ENCODE peak calls at places on chromosomes 3 and 15, in eight cellular contexts. One of them, this sample, is unnamed.

GRCh38 chr3:60316121-60316783 is 935.0 kb downstream of the FHIT start:
- DNase-seq in IMR-90: peak
- DNase-seq in K562: no peak
- DNase-seq in ovary: no peak
- DNase-seq in lower leg skin: no peak
- DNase-seq in heart left ventricle: no peak
- DNase-seq in HepG2: no peak
- DNase-seq in transverse colon: no peak
- DNase-seq in this sample: no peak

GRCh38 chr3:42451546-42452230 is 41.3 kb upstream of the LYZL4 start:
- DNase-seq in IMR-90: no peak
- DNase-seq in K562: no peak
- DNase-seq in ovary: no peak
- DNase-seq in lower leg skin: no peak
- DNase-seq in heart left ventricle: peak
- DNase-seq in HepG2: no peak
- DNase-seq in transverse colon: no peak
- DNase-seq in this sample: peak

GRCh38 chr3:169041677-169042171 is 621.8 kb downstream of the MECOM start:
- DNase-seq in IMR-90: peak
- DNase-seq in K562: no peak
- DNase-seq in ovary: no peak
- DNase-seq in lower leg skin: no peak
- DNase-seq in heart left ventricle: no peak
- DNase-seq in HepG2: peak
- DNase-seq in transverse colon: no peak
- DNase-seq in this sample: no peak

GRCh38 chr3:191985691-191986090 is 524.7 kb downstream of the PYDC2 start:
- DNase-seq in IMR-90: no peak
- DNase-seq in K562: no peak
- DNase-seq in ovary: no peak
- DNase-seq in lower leg skin: no peak
- DNase-seq in heart left ventricle: no peak
- DNase-seq in HepG2: no peak
- DNase-seq in transverse colon: no peak
- DNase-seq in this sample: no peak

GRCh38 chr15:36053746-36054145 is 507.8 kb upstream of the DPH6 start:
- DNase-seq in IMR-90: peak
- DNase-seq in K562: no peak
- DNase-seq in ovary: no peak
- DNase-seq in lower leg skin: no peak
- DNase-seq in heart left ventricle: no peak
- DNase-seq in HepG2: no peak
- DNase-seq in transverse colon: no peak
- DNase-seq in this sample: no peak

GRCh38 chr15:57635300-57635944 is 43.7 kb downstream of the MYZAP start:
- DNase-seq in IMR-90: no peak
- DNase-seq in K562: no peak
- DNase-seq in ovary: no peak
- DNase-seq in lower leg skin: no peak
- DNase-seq in heart left ventricle: peak
- DNase-seq in HepG2: no peak
- DNase-seq in transverse colon: peak
- DNase-seq in this sample: no peak

GRCh38 chr15:72086920-72087648 is 30.9 kb downstream of the MYO9A start:
- DNase-seq in IMR-90: no peak
- DNase-seq in K562: no peak
- DNase-seq in ovary: no peak
- DNase-seq in lower leg skin: no peak
- DNase-seq in heart left ventricle: no peak
- DNase-seq in HepG2: no peak
- DNase-seq in transverse colon: no peak
- DNase-seq in this sample: peak

GRCh38 chr3:48689384-48689783 is 3.7 kb upstream of the NCKIPSD start:
- DNase-seq in IMR-90: no peak
- DNase-seq in K562: no peak
- DNase-seq in ovary: no peak
- DNase-seq in lower leg skin: no peak
- DNase-seq in heart left ventricle: no peak
- DNase-seq in HepG2: no peak
- DNase-seq in transverse colon: no peak
- DNase-seq in this sample: no peak

GRCh38 chr15:90818251-90819210 is 49.9 kb upstream of the FURIN start:
- DNase-seq in IMR-90: no peak
- DNase-seq in K562: peak
- DNase-seq in ovary: no peak
- DNase-seq in lower leg skin: no peak
- DNase-seq in heart left ventricle: no peak
- DNase-seq in HepG2: peak
- DNase-seq in transverse colon: no peak
- DNase-seq in this sample: no peak

GRCh38 chr15:55799287-55800212 is 56.6 kb upstream of the PRTG start:
- DNase-seq in IMR-90: peak
- DNase-seq in K562: peak
- DNase-seq in ovary: no peak
- DNase-seq in lower leg skin: no peak
- DNase-seq in heart left ventricle: no peak
- DNase-seq in HepG2: peak
- DNase-seq in transverse colon: peak
- DNase-seq in this sample: no peak

GRCh38 chr3:187669675-187670504 is at the start of gene SST:
- DNase-seq in IMR-90: peak
- DNase-seq in K562: no peak
- DNase-seq in ovary: peak
- DNase-seq in lower leg skin: no peak
- DNase-seq in heart left ventricle: peak
- DNase-seq in HepG2: peak
- DNase-seq in transverse colon: peak
- DNase-seq in this sample: peak

GRCh38 chr3:123993818-123994217 is 1.9 kb upstream of the ROPN1 start:
- DNase-seq in IMR-90: no peak
- DNase-seq in K562: no peak
- DNase-seq in ovary: no peak
- DNase-seq in lower leg skin: no peak
- DNase-seq in heart left ventricle: no peak
- DNase-seq in HepG2: no peak
- DNase-seq in transverse colon: no peak
- DNase-seq in this sample: no peak

GRCh38 chr3:157606392-157607197 is 103.4 kb upstream of the VEPH1 start:
- DNase-seq in IMR-90: peak
- DNase-seq in K562: peak
- DNase-seq in ovary: peak
- DNase-seq in lower leg skin: peak
- DNase-seq in heart left ventricle: peak
- DNase-seq in HepG2: peak
- DNase-seq in transverse colon: peak
- DNase-seq in this sample: peak

GRCh38 chr3:13004376-13004775 is 68.9 kb downstream of the IQSEC1 start:
- DNase-seq in IMR-90: no peak
- DNase-seq in K562: no peak
- DNase-seq in ovary: no peak
- DNase-seq in lower leg skin: no peak
- DNase-seq in heart left ventricle: no peak
- DNase-seq in HepG2: no peak
- DNase-seq in transverse colon: peak
- DNase-seq in this sample: no peak

GRCh38 chr3:189270248-189270832 is 98.6 kb downstream of the TPRG1 start:
- DNase-seq in IMR-90: peak
- DNase-seq in K562: no peak
- DNase-seq in ovary: no peak
- DNase-seq in lower leg skin: no peak
- DNase-seq in heart left ventricle: peak
- DNase-seq in HepG2: peak
- DNase-seq in transverse colon: peak
- DNase-seq in this sample: no peak

GRCh38 chr15:71195242-71195641 is 80.0 kb downstream of the THSD4 start:
- DNase-seq in IMR-90: no peak
- DNase-seq in K562: peak
- DNase-seq in ovary: no peak
- DNase-seq in lower leg skin: no peak
- DNase-seq in heart left ventricle: no peak
- DNase-seq in HepG2: no peak
- DNase-seq in transverse colon: no peak
- DNase-seq in this sample: no peak

GRCh38 chr3:134009345-134010000 is 20.3 kb downstream of the SLCO2A1 start:
- DNase-seq in IMR-90: peak
- DNase-seq in K562: no peak
- DNase-seq in ovary: no peak
- DNase-seq in lower leg skin: no peak
- DNase-seq in heart left ventricle: no peak
- DNase-seq in HepG2: no peak
- DNase-seq in transverse colon: no peak
- DNase-seq in this sample: no peak

GRCh38 chr3:77835916-77836315 is 796.0 kb downstream of the ROBO2 start:
- DNase-seq in IMR-90: peak
- DNase-seq in K562: no peak
- DNase-seq in ovary: no peak
- DNase-seq in lower leg skin: no peak
- DNase-seq in heart left ventricle: no peak
- DNase-seq in HepG2: no peak
- DNase-seq in transverse colon: no peak
- DNase-seq in this sample: no peak

GRCh38 chr3:100880845-100881244 is 112.4 kb downstream of the ABI3BP start:
- DNase-seq in IMR-90: peak
- DNase-seq in K562: no peak
- DNase-seq in ovary: no peak
- DNase-seq in lower leg skin: no peak
- DNase-seq in heart left ventricle: no peak
- DNase-seq in HepG2: no peak
- DNase-seq in transverse colon: no peak
- DNase-seq in this sample: no peak

GRCh38 chr3:153070153-153070868 is 91.7 kb upstream of the RAP2B start:
- DNase-seq in IMR-90: peak
- DNase-seq in K562: peak
- DNase-seq in ovary: no peak
- DNase-seq in lower leg skin: no peak
- DNase-seq in heart left ventricle: no peak
- DNase-seq in HepG2: no peak
- DNase-seq in transverse colon: no peak
- DNase-seq in this sample: no peak

GRCh38 chr3:52046186-52046913 is 10.0 kb downstream of the DUSP7 start:
- DNase-seq in IMR-90: peak
- DNase-seq in K562: no peak
- DNase-seq in ovary: no peak
- DNase-seq in lower leg skin: no peak
- DNase-seq in heart left ventricle: no peak
- DNase-seq in HepG2: no peak
- DNase-seq in transverse colon: no peak
- DNase-seq in this sample: no peak

GRCh38 chr3:8736436-8736835 is 2.8 kb downstream of the CAV3 start:
- DNase-seq in IMR-90: no peak
- DNase-seq in K562: no peak
- DNase-seq in ovary: no peak
- DNase-seq in lower leg skin: peak
- DNase-seq in heart left ventricle: no peak
- DNase-seq in HepG2: no peak
- DNase-seq in transverse colon: no peak
- DNase-seq in this sample: no peak

GRCh38 chr3:100047455-100048141 is 66.7 kb downstream of the FILIP1L start:
- DNase-seq in IMR-90: peak
- DNase-seq in K562: no peak
- DNase-seq in ovary: no peak
- DNase-seq in lower leg skin: no peak
- DNase-seq in heart left ventricle: no peak
- DNase-seq in HepG2: peak
- DNase-seq in transverse colon: peak
- DNase-seq in this sample: no peak

DNA sequence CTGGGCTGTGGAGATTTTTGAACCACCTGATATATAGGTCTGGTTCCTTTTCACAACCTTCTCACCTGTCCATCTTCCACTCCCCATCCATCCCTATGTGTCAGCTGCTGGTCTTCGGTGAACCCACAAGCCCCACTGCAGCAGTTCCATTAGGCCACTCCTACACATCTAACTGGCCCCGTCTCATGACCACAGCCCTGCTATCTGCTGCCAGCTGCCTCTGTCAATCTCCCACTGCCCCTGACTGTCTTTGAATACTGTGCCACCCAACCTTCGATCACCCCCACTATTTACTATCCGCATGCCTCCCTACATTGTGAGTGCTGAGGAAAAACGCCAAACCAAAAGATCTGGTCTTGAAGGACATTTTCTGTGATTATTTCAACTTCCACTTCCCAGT is 795.4 kb downstream of the IGSF11 start:
- DNase-seq in IMR-90: no peak
- DNase-seq in K562: no peak
- DNase-seq in ovary: no peak
- DNase-seq in lower leg skin: no peak
- DNase-seq in heart left ventricle: no peak
- DNase-seq in HepG2: no peak
- DNase-seq in transverse colon: no peak
- DNase-seq in this sample: no peak
- H3K4me3 ChIP-seq in IMR-90: no peak
- H3K4me3 ChIP-seq in K562: no peak
- H3K4me3 ChIP-seq in ovary: no peak
- H3K4me3 ChIP-seq in lower leg skin: no peak
- H3K4me3 ChIP-seq in heart left ventricle: no peak
- H3K4me3 ChIP-seq in HepG2: no peak
- H3K4me3 ChIP-seq in transverse colon: no peak
- H3K4me3 ChIP-seq in this sample: no peak

GRCh38 chr3:112129925-112130637 is 3.0 kb downstream of the GCSAM start:
- DNase-seq in IMR-90: no peak
- DNase-seq in K562: no peak
- DNase-seq in ovary: no peak
- DNase-seq in lower leg skin: no peak
- DNase-seq in heart left ventricle: no peak
- DNase-seq in HepG2: no peak
- DNase-seq in transverse colon: no peak
- DNase-seq in this sample: no peak
- TF ChIP-seq POLR2A in IMR-90: no peak
- TF ChIP-seq POLR2A in K562: no peak
- TF ChIP-seq POLR2A in ovary: no peak
- TF ChIP-seq POLR2A in lower leg skin: no peak
- TF ChIP-seq POLR2A in heart left ventricle: no peak
- TF ChIP-seq POLR2A in HepG2: no peak
- TF ChIP-seq POLR2A in transverse colon: no peak
- TF ChIP-seq POLR2A in this sample: no peak

DNA sequence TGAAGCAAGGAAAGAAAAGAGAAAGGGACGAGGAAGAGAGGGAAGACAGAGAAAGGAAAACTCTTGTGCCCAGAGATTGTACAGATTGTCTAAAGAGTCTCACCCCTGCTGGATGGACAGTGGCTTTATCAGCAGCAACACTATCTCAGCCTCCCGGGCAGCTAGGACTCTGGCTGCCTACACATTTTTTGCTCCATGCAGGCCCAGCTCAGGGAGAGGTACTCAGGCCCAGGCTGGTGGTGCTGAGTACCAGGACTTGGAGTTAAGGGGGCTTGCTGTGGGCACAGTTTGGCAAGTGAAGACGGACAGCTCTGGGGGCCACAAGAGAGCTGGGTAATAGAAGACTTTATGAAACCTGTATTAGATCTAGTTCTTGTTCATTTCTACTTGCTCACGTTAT is 19.1 kb upstream of the RHCG start:
- DNase-seq in IMR-90: no peak
- DNase-seq in K562: no peak
- DNase-seq in ovary: no peak
- DNase-seq in lower leg skin: peak
- DNase-seq in heart left ventricle: no peak
- DNase-seq in HepG2: no peak
- DNase-seq in transverse colon: no peak
- DNase-seq in this sample: no peak
- H3K4me3 ChIP-seq in IMR-90: no peak
- H3K4me3 ChIP-seq in K562: no peak
- H3K4me3 ChIP-seq in ovary: no peak
- H3K4me3 ChIP-seq in lower leg skin: no peak
- H3K4me3 ChIP-seq in heart left ventricle: no peak
- H3K4me3 ChIP-seq in HepG2: no peak
- H3K4me3 ChIP-seq in transverse colon: no peak
- H3K4me3 ChIP-seq in this sample: no peak

GRCh38 chr15:63381301-63382192 is at the start of gene CA12:
- DNase-seq in IMR-90: peak
- DNase-seq in K562: no peak
- DNase-seq in ovary: no peak
- DNase-seq in lower leg skin: peak
- DNase-seq in heart left ventricle: no peak
- DNase-seq in HepG2: peak
- DNase-seq in transverse colon: peak
- DNase-seq in this sample: peak
- TF ChIP-seq POLR2A in IMR-90: peak
- TF ChIP-seq POLR2A in K562: no peak
- TF ChIP-seq POLR2A in ovary: no peak
- TF ChIP-seq POLR2A in lower leg skin: no peak
- TF ChIP-seq POLR2A in heart left ventricle: no peak
- TF ChIP-seq POLR2A in HepG2: no peak
- TF ChIP-seq POLR2A in transverse colon: peak
- TF ChIP-seq POLR2A in this sample: no peak

This sample was measured in upper lobe of left lung.